ENCODE peak calls at places on chromosome 12, in nine cellular contexts. B is stomach, X is sigmoid colon, K is HepG2, M is colonic mucosa, G is uterus, N is spleen, E is Peyer's patch, F is upper lobe of left lung. O is an unnamed sample.

GRCh38 chr12:132503611-132504204 is 13.8 kb downstream of the FBRSL1 start:
- DNase-seq in B (no peak), X (no peak), K (no peak), M (no peak), G (no peak), N (no peak), E (no peak), F (no peak), O (no peak)

GRCh38 chr12:131975228-131975627 is 25.5 kb downstream of the EP400 start:
- DNase-seq in B (no peak), X (no peak), K (no peak), M (no peak), G (no peak), N (no peak), E (no peak), F (no peak), O (no peak)

GRCh38 chr12:132196873-132197390 is 52.7 kb downstream of the NOC4L start:
- DNase-seq in B (no peak), X (no peak), K (no peak), M (no peak), G (no peak), N (no peak), E (no peak), F (peak; percentile 74), O (no peak)

GRCh38 chr12:124481257-124481750 is 86.1 kb downstream of the NCOR2 start:
- DNase-seq in B (no peak), X (no peak), K (peak; percentile 82), M (no peak), G (no peak), N (no peak), E (no peak), F (peak; percentile 65), O (no peak)

GRCh38 chr12:69988601-69989194 is 163.7 kb downstream of the MYRFL start:
- DNase-seq in B (no peak), X (no peak), K (no peak), M (no peak), G (no peak), N (no peak), E (no peak), F (no peak), O (no peak)

GRCh38 chr12:101327547-101327946 is 47.6 kb downstream of the UTP20 start:
- DNase-seq in B (no peak), X (no peak), K (no peak), M (no peak), G (no peak), N (no peak), E (no peak), F (no peak), O (no peak)

GRCh38 chr12:131139363-131140068 is 185.8 kb downstream of the ADGRD1 start:
- DNase-seq in B (no peak), X (peak; percentile 57), K (no peak), M (no peak), G (no peak), N (peak; percentile 56), E (no peak), F (peak; percentile 76), O (no peak)

GRCh38 chr12:6684609-6685008 is 4.6 kb downstream of the ZNF384 start:
- DNase-seq in B (no peak), X (no peak), K (peak; percentile 57), M (peak; percentile 49), G (no peak), N (no peak), E (no peak), F (no peak), O (no peak)

GRCh38 chr12:75862692-75863471 is 168.7 kb downstream of the PHLDA1 start:
- DNase-seq in B (no peak), X (no peak), K (peak; percentile 28), M (no peak), G (no peak), N (no peak), E (no peak), F (no peak), O (peak; percentile 74)

GRCh38 chr12:92547906-92548305 is 154.9 kb upstream of the PLEKHG7 start:
- DNase-seq in B (no peak), X (no peak), K (no peak), M (no peak), G (no peak), N (no peak), E (no peak), F (no peak), O (no peak)

GRCh38 chr12:100555722-100556121 is 17.8 kb upstream of the GAS2L3 start:
- DNase-seq in B (no peak), X (no peak), K (peak; percentile 72), M (no peak), G (no peak), N (no peak), E (no peak), F (no peak), O (no peak)

GRCh38 chr12:88044035-88044434 is 14.8 kb upstream of the C12orf50 start:
- DNase-seq in B (no peak), X (no peak), K (no peak), M (no peak), G (no peak), N (no peak), E (no peak), F (no peak), O (no peak)

GRCh38 chr12:106632797-106633450 is 50.1 kb downstream of the RFX4 start:
- DNase-seq in B (no peak), X (no peak), K (peak; percentile 9), M (no peak), G (no peak), N (no peak), E (no peak), F (no peak), O (no peak)

GRCh38 chr12:48979602-48980388 is 1.7 kb downstream of the WNT1 start:
- DNase-seq in B (peak; percentile 53), X (no peak), K (no peak), M (no peak), G (no peak), N (peak; percentile 86), E (no peak), F (peak; percentile 84), O (no peak)

GRCh38 chr12:130715996-130716917 is at the start of gene RIMBP2:
- DNase-seq in B (peak; percentile 14), X (peak; percentile 43), K (no peak), M (no peak), G (peak; percentile 46), N (peak; percentile 34), E (no peak), F (no peak), O (peak; percentile 15)

GRCh38 chr12:100823988-100824387 is 29.4 kb downstream of the ANO4 start:
- DNase-seq in B (no peak), X (no peak), K (no peak), M (no peak), G (no peak), N (no peak), E (no peak), F (no peak), O (peak; percentile 19)

GRCh38 chr12:110022980-110023633 is 23.9 kb downstream of the ANKRD13A start:
- DNase-seq in B (no peak), X (no peak), K (no peak), M (no peak), G (no peak), N (no peak), E (no peak), F (no peak), O (no peak)

GRCh38 chr12:44021471-44021971 is 185.6 kb downstream of the TMEM117 start:
- DNase-seq in B (no peak), X (no peak), K (no peak), M (no peak), G (no peak), N (no peak), E (no peak), F (no peak), O (no peak)

GRCh38 chr12:99157946-99158345 is 489.6 kb upstream of the GARIN6 start:
- DNase-seq in B (no peak), X (no peak), K (no peak), M (no peak), G (no peak), N (no peak), E (no peak), F (no peak), O (no peak)

DNA sequence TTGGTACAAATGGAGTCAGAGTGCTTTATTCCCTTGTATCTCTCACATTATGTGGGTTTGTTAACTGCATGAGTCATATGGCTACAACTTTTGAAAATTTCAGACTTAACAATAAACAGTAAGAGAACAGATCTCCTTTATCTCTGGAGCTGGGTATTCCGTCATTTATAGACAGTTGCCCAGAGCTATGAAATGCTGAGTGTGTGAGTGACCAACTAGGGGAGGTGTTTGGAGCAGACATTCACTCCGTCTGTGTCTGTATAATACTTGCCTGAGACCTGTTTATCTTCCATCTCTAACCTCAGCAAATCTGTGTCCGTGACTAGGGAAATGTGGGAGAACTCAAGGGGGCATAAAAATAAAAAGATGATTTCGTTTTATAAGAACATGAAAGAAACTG is 279.9 kb upstream of the FAR2 start:
- DNase-seq in B (no peak), X (no peak), K (no peak), M (no peak), G (no peak), N (no peak), E (no peak), F (no peak), O (no peak)
- H3K27ac ChIP-seq in B (no peak overlapping the region), X (no peak overlapping the region), K (no peak overlapping the region), M (no peak overlapping the region), G (no peak overlapping the region), N (no peak overlapping the region), E (no peak overlapping the region), F (no peak overlapping the region), O (no peak overlapping the region)

DNA sequence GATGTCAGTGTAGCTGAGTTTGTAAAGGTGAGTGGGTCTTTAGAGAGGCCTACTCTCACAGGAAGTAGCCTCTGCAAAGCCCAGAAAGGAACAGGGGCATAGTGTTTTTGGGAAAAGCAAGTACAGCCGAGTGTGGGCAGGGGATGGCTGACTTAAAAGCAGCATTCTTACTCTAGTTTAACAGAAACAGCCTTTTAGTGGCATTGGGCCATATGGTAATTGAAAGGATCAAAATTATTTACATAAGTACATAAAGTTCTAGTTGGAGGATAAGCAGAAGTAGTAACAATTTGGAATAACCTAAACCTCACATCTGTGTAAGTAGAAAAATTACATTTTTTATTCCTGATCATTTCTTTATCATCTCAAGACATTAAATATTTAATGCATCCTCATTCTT is 49.1 kb downstream of the RASSF8 start:
- DNase-seq in B (no peak), X (no peak), K (no peak), M (no peak), G (no peak), N (no peak), E (no peak), F (no peak), O (no peak)
- TF ChIP-seq CTCF in B (no peak), X (no peak), K (no peak), M (no peak), G (no peak), N (no peak), E (no peak), F (no peak), O (no peak)

DNA sequence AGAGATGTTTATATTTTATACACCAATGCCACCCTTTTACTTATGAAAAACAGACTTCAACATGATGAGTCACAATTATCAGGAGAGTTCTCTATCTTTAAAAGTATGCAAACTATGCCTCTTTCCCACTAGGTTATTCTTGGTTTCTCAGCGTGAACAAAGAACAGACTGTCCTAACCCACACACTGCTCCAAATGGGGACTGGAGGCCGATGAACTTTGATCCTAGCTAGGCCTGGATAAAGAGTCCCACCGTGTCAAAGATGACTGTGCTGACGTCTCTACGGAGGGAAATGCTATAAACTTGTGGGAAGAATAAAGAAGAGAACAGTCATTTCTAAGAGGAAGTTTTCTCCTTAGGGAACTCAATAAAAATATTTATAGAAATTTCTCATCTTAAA is 160.1 kb downstream of the EPS8 start:
- DNase-seq in B (peak; percentile 28), X (peak; percentile 87), K (peak; percentile 99), M (peak; percentile 63), G (peak; percentile 72), N (no peak), E (no peak), F (no peak), O (peak; percentile 42)
- H3K27ac ChIP-seq in B (peak overlapping the region; percentile 77), X (peak overlapping the region; percentile 82), K (peak overlapping the region; percentile 98), M (peak overlapping the region; percentile 19), G (peak overlapping the region; percentile 80), N (peak overlapping the region; percentile 38), E (no peak overlapping the region), F (peak overlapping the region; percentile 84), O (no peak overlapping the region)

GRCh38 chr12:116697305-116698130 is 40.4 kb downstream of the SPRING1 start:
- DNase-seq in B (peak; percentile 67), X (no peak), K (peak; percentile 57), M (peak; percentile 42), G (no peak), N (no peak), E (no peak), F (no peak), O (no peak)
- TF ChIP-seq CTCF in B (no peak), X (no peak), K (peak; percentile 72), M (no peak), G (no peak), N (no peak), E (no peak), F (no peak), O (no peak)